ENCODE peak calls at places on chromosomes 5 and 9, in eight cellular contexts. X is CD4-positive, alpha-beta memory T cell; J is hepatocyte; S is cardiac muscle cell; I is HCT116; P is left ventricle myocardium inferior; M is cardiac fibroblast; R is dorsolateral prefrontal cortex. D is an unnamed sample.

GRCh38 chr5:39194466-39195136 is 24.8 kb downstream of the FYB1 start:
- DNase-seq in J (peak; percentile 58), P (no peak), I (no peak), R (no peak), M (peak; percentile 58), X (no peak), S (peak; percentile 74), D (peak; percentile 70)

GRCh38 chr5:107526-107925 is 15.6 kb downstream of the PLEKHG4B start:
- DNase-seq in S (no peak), X (no peak), J (no peak), M (no peak), P (no peak), I (no peak), R (no peak), D (no peak)

GRCh38 chr5:123180178-123180577 is 91.1 kb downstream of the PRDM6 start:
- DNase-seq in X (no peak), S (no peak), J (no peak), R (peak; percentile 4), P (peak; percentile 23), I (no peak), M (no peak), D (peak; percentile 77)

GRCh38 chr9:99221266-99221622 is 498 bp downstream of the ALG2 start:
- DNase-seq in M (no peak), I (no peak), P (no peak), J (no peak), S (no peak), R (no peak), X (peak; percentile 47), D (no peak)

GRCh38 chr9:128887914-128888350 is 6.0 kb downstream of the LRRC8A start:
- DNase-seq in X (no peak), J (no peak), M (peak; percentile 79), I (no peak), P (no peak), R (no peak), S (peak; percentile 78), D (peak; percentile 66)

GRCh38 chr5:116536279-116537161 is 38.1 kb downstream of the SEMA6A start:
- DNase-seq in S (peak; percentile 16), X (no peak), M (peak; percentile 2), J (peak; percentile 42), R (peak; percentile 36), P (no peak), I (no peak), D (no peak)

GRCh38 chr5:71862661-71863060 is 143.6 kb downstream of the CARTPT start:
- DNase-seq in P (no peak), J (no peak), I (no peak), X (no peak), S (no peak), M (no peak), R (peak; percentile 10), D (no peak)

GRCh38 chr9:126108240-126108639 is 218.4 kb upstream of the MVB12B start:
- DNase-seq in P (no peak), I (no peak), M (peak; percentile 5), X (no peak), J (peak; percentile 33), R (no peak), S (peak; percentile 35), D (peak; percentile 7)

GRCh38 chr5:151104795-151105194 is 24.0 kb upstream of the TNIP1 start:
- DNase-seq in S (peak; percentile 95), R (no peak), X (no peak), J (peak; percentile 47), P (peak; percentile 43), I (no peak), M (peak; percentile 95), D (peak; percentile 91)

GRCh38 chr9:137230720-137231207 is at the start of gene SLC34A3:
- DNase-seq in S (no peak), M (no peak), J (peak; percentile 43), I (no peak), P (no peak), X (no peak), R (no peak), D (no peak)

GRCh38 chr5:541148-541887 is 17.1 kb upstream of the SLC9A3 start:
- DNase-seq in I (no peak), M (no peak), R (no peak), S (no peak), P (peak; percentile 9), X (no peak), J (no peak), D (no peak)

GRCh38 chr5:176542135-176542595 is 5.0 kb upstream of the RNF44 start:
- DNase-seq in R (no peak), M (no peak), J (no peak), I (no peak), S (no peak), P (peak; percentile 34), X (peak; percentile 66), D (no peak)

GRCh38 chr5:138354387-138354786 is 1.9 kb downstream of the KDM3B start:
- DNase-seq in I (no peak), R (no peak), P (no peak), X (no peak), M (no peak), S (no peak), J (no peak), D (no peak)

GRCh38 chr5:126868961-126869451 is 92.1 kb downstream of the LMNB1 start:
- DNase-seq in S (peak; percentile 65), X (no peak), J (peak; percentile 39), P (no peak), R (peak; percentile 50), M (peak; percentile 52), I (no peak), D (no peak)
- H3K4me3 ChIP-seq in S (no peak overlapping the region), X (peak overlapping the region; percentile 35), J (no peak overlapping the region), P (peak overlapping the region; percentile 43), R (peak overlapping the region; percentile 63), M (no peak overlapping the region), I (no peak overlapping the region), D (no peak overlapping the region)

GRCh38 chr9:132249690-132250089 is 87.8 kb downstream of the NTNG2 start:
- DNase-seq in R (no peak), I (no peak), X (no peak), P (no peak), J (no peak), M (no peak), S (no peak), D (no peak)

GRCh38 chr9:132245465-132245864 is 83.6 kb downstream of the NTNG2 start:
- DNase-seq in S (no peak), J (no peak), X (no peak), P (no peak), I (no peak), M (no peak), R (no peak), D (no peak)

GRCh38 chr9:132249123-132249522 is 87.3 kb downstream of the NTNG2 start:
- DNase-seq in S (no peak), M (no peak), I (no peak), R (no peak), P (peak; percentile 55), J (no peak), X (no peak), D (no peak)

GRCh38 chr9:132247942-132248341 is 86.1 kb downstream of the NTNG2 start:
- DNase-seq in P (no peak), I (no peak), X (no peak), J (no peak), S (no peak), M (no peak), R (no peak), D (no peak)

GRCh38 chr9:132250324-132251262 is 88.7 kb downstream of the NTNG2 start:
- DNase-seq in I (no peak), M (no peak), X (no peak), J (no peak), P (no peak), S (no peak), R (no peak), D (no peak)
- H3K4me3 ChIP-seq in I (no peak overlapping the region), M (no peak overlapping the region), X (no peak overlapping the region), J (no peak overlapping the region), P (no peak overlapping the region), S (no peak overlapping the region), R (no peak overlapping the region), D (no peak overlapping the region)

GRCh38 chr5:149497357-149497756 is 53.9 kb downstream of the CSNK1A1 start:
- DNase-seq in I (no peak), X (no peak), M (peak; percentile 95), S (peak; percentile 93), P (no peak), R (no peak), J (peak; percentile 20), D (peak; percentile 87)
- H3K4me3 ChIP-seq in I (no peak overlapping the region), X (no peak overlapping the region), M (no peak overlapping the region), S (no peak overlapping the region), P (no peak overlapping the region), R (no peak overlapping the region), J (no peak overlapping the region), D (no peak overlapping the region)

GRCh38 chr9:92807757-92808725 is 43.4 kb upstream of the BICD2 start:
- DNase-seq in S (no peak), J (no peak), X (no peak), M (no peak), P (no peak), I (no peak), R (no peak), D (no peak)
- H3K4me3 ChIP-seq in S (no peak overlapping the region), J (no peak overlapping the region), X (peak overlapping the region; percentile 47), M (no peak overlapping the region), P (peak overlapping the region; percentile 52), I (peak overlapping the region; percentile 81), R (peak overlapping the region; percentile 62), D (no peak overlapping the region)

GRCh38 chr9:86945868-86946711 is 1.2 kb downstream of the GAS1 start:
- DNase-seq in X (peak; percentile 73), M (peak; percentile 82), S (peak; percentile 80), I (no peak), R (peak; percentile 79), J (peak; percentile 82), P (peak; percentile 65), D (peak; percentile 71)

GRCh38 chr9:86948153-86948929 is 1.0 kb upstream of the GAS1 start:
- DNase-seq in I (peak; percentile 47), S (peak; percentile 92), M (peak; percentile 93), R (peak; percentile 82), J (peak; percentile 88), P (peak; percentile 83), X (peak; percentile 78), D (peak; percentile 90)

GRCh38 chr9:86947146-86948081 is at the start of gene GAS1:
- DNase-seq in I (peak; percentile 41), J (peak; percentile 94), M (peak; percentile 99), X (peak; percentile 82), S (peak; percentile 99), R (peak; percentile 91), P (peak; percentile 90), D (peak; percentile 98)

GRCh38 chr9:86944974-86945867 is 2.1 kb downstream of the GAS1 start:
- DNase-seq in M (peak; percentile 58), I (no peak), R (no peak), P (no peak), S (peak; percentile 50), X (no peak), J (peak; percentile 15), D (peak; percentile 45)

DNA sequence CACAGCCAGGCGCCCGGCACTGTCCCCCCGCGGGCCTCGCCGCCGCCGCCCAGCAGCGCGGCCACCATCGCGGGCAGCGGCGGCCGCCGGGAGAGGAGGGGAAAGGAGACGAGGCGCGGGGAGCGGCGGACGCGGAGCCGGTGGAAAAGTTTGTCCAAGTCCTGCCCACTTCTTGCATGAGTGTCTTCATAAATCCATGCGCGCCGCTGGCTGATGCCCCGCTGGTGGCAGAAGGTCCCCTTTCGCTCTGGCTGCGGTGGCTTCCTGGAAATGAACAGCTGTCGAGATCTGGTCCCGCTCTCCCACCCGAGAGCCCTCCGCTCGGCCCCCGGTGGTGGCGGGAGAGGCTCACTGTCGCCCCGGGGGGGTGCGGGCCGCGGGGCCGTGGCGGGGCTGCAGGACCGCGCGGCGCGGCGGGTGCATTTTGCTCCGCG is 577 bp downstream of the GAS1 start:
- DNase-seq in J (no peak), P (peak; percentile 49), M (peak; percentile 76), X (peak; percentile 60), I (no peak), S (peak; percentile 74), R (no peak), D (peak; percentile 65)
- H3K4me3 ChIP-seq in J (peak overlapping the region; percentile 70), P (peak overlapping the region; percentile 91), M (peak overlapping the region; percentile 88), X (peak overlapping the region; percentile 60), I (peak overlapping the region; percentile 31), S (peak overlapping the region; percentile 84), R (peak overlapping the region; percentile 87), D (peak overlapping the region; percentile 92)

D was measured in fibroblast of the aortic adventitia.